ENCODE peak calls at places on chromosomes 7 and 10, in seven cellular contexts. C, O, K, B, N, M and E are unnamed samples.

GRCh38 chr10:79488303-79488702 is 24.0 kb upstream of the EIF5AL1 start:
- DNase-seq in C (no peak), O (no peak), K (peak; percentile 36), B (no peak), N (peak; percentile 93), M (no peak), E (no peak)

GRCh38 chr10:90560331-90560730 is 297.5 kb downstream of the HTR7 start:
- DNase-seq in C (no peak), O (no peak), K (no peak), B (no peak), N (no peak), M (no peak), E (no peak)

GRCh38 chr10:106615081-106615480 is 549.4 kb downstream of the SORCS1 start:
- DNase-seq in C (no peak), O (no peak), K (no peak), B (no peak), N (no peak), M (no peak), E (no peak)

GRCh38 chr10:47175181-47176080 is 124.6 kb upstream of the GDF10 start:
- DNase-seq in C (no peak), O (no peak), K (no peak), B (no peak), N (no peak), M (no peak), E (no peak)

GRCh38 chr7:26286157-26286556 is 5.5 kb upstream of the SNX10 start:
- DNase-seq in C (no peak), O (no peak), K (no peak), B (no peak), N (no peak), M (no peak), E (no peak)

GRCh38 chr7:1553513-1554210 is 2.3 kb downstream of the TMEM184A start:
- DNase-seq in C (peak; percentile 77), O (no peak), K (no peak), B (no peak), N (no peak), M (no peak), E (no peak)

GRCh38 chr10:25556457-25556856 is 377.6 kb upstream of the MYO3A start:
- DNase-seq in C (no peak), O (no peak), K (no peak), B (no peak), N (no peak), M (no peak), E (no peak)

GRCh38 chr7:114082934-114083647 is 164.3 kb upstream of the PPP1R3A start:
- DNase-seq in C (peak; percentile 81), O (no peak), K (no peak), B (peak; percentile 72), N (peak; percentile 72), M (no peak), E (no peak)

GRCh38 chr7:29035044-29035740 is 77.1 kb upstream of the TRIL start:
- DNase-seq in C (no peak), O (no peak), K (no peak), B (no peak), N (no peak), M (no peak), E (no peak)

GRCh38 chr7:135160098-135160857 is 10.2 kb downstream of the CYREN start:
- DNase-seq in C (no peak), O (no peak), K (no peak), B (no peak), N (no peak), M (no peak), E (no peak)

GRCh38 chr7:48048113-48048512 is 12.8 kb downstream of the C7orf57 start:
- DNase-seq in C (no peak), O (no peak), K (no peak), B (no peak), N (no peak), M (no peak), E (no peak)

GRCh38 chr10:108469940-108470339 is 1305.4 kb upstream of the SORCS1 start:
- DNase-seq in C (no peak), O (no peak), K (no peak), B (no peak), N (no peak), M (no peak), E (no peak)

GRCh38 chr7:158829021-158829341 is 328 bp downstream of the ESYT2 start:
- DNase-seq in C (no peak), O (no peak), K (peak; percentile 65), B (no peak), N (no peak), M (no peak), E (peak; percentile 30)

GRCh38 chr7:51327287-51327717 is 10.7 kb upstream of the COBL start:
- DNase-seq in C (no peak), O (no peak), K (no peak), B (no peak), N (no peak), M (no peak), E (no peak)

GRCh38 chr10:4307784-4308364 is 518.1 kb upstream of the AKR1E2 start:
- DNase-seq in C (no peak), O (no peak), K (no peak), B (no peak), N (no peak), M (no peak), E (peak; percentile 45)

GRCh38 chr10:97016728-97017473 is 168.9 kb downstream of the SLIT1 start:
- DNase-seq in C (no peak), O (no peak), K (no peak), B (no peak), N (no peak), M (peak; percentile 65), E (no peak)

GRCh38 chr10:15879058-15879457 is 18.8 kb upstream of the MINDY3 start:
- DNase-seq in C (no peak), O (no peak), K (no peak), B (no peak), N (no peak), M (no peak), E (no peak)

GRCh38 chr7:66138994-66139752 is 24.5 kb downstream of the CRCP start:
- DNase-seq in C (no peak), O (no peak), K (no peak), B (no peak), N (no peak), M (no peak), E (no peak)

GRCh38 chr7:88789480-88790064 is 6.0 kb downstream of the TEX47 start:
- DNase-seq in C (no peak), O (no peak), K (no peak), B (no peak), N (no peak), M (no peak), E (no peak)

GRCh38 chr7:16905300-16906044 is 23.7 kb upstream of the AGR3 start:
- DNase-seq in C (no peak), O (no peak), K (no peak), B (no peak), N (no peak), M (no peak), E (no peak)
- TF ChIP-seq POLR2AphosphoS5 in C (no peak), O (no peak), K (no peak), B (no peak), N (no peak), M (no peak), E (no peak)

GRCh38 chr10:130713105-130713504 is 576.9 kb downstream of the GLRX3 start:
- DNase-seq in C (no peak), O (no peak), K (no peak), B (no peak), N (no peak), M (no peak), E (no peak)

GRCh38 chr10:130709415-130709814 is 573.2 kb downstream of the GLRX3 start:
- DNase-seq in C (no peak), O (no peak), K (no peak), B (no peak), N (no peak), M (no peak), E (no peak)

GRCh38 chr10:130707389-130707979 is 571.3 kb downstream of the GLRX3 start:
- DNase-seq in C (no peak), O (no peak), K (no peak), B (no peak), N (no peak), M (no peak), E (no peak)

GRCh38 chr10:130711072-130711471 is 574.9 kb downstream of the GLRX3 start:
- DNase-seq in C (peak; percentile 58), O (no peak), K (no peak), B (no peak), N (no peak), M (no peak), E (no peak)

GRCh38 chr10:130708465-130708864 is 572.3 kb downstream of the GLRX3 start:
- DNase-seq in C (peak; percentile 56), O (no peak), K (no peak), B (no peak), N (no peak), M (no peak), E (no peak)
- H3K27ac ChIP-seq in C (no peak overlapping the region), O (no peak overlapping the region), K (no peak overlapping the region), B (no peak overlapping the region), N (no peak overlapping the region), M (no peak overlapping the region), E (no peak overlapping the region)

GRCh38 chr7:27737178-27737577 is 2.8 kb upstream of the TAX1BP1 start:
- DNase-seq in C (no peak), O (no peak), K (no peak), B (no peak), N (no peak), M (no peak), E (no peak)

GRCh38 chr7:27737591-27737990 is 2.4 kb upstream of the TAX1BP1 start:
- DNase-seq in C (no peak), O (no peak), K (no peak), B (no peak), N (no peak), M (no peak), E (no peak)

GRCh38 chr7:27739301-27739913 is 555 bp upstream of the TAX1BP1 start:
- DNase-seq in C (no peak), O (no peak), K (no peak), B (peak; percentile 75), N (no peak), M (no peak), E (no peak)

GRCh38 chr7:27739914-27740448 is at the start of gene TAX1BP1:
- DNase-seq in C (peak; percentile 98), O (peak; percentile 94), K (peak; percentile 96), B (peak; percentile 99), N (peak; percentile 98), M (peak; percentile 70), E (peak; percentile 96)

DNA sequence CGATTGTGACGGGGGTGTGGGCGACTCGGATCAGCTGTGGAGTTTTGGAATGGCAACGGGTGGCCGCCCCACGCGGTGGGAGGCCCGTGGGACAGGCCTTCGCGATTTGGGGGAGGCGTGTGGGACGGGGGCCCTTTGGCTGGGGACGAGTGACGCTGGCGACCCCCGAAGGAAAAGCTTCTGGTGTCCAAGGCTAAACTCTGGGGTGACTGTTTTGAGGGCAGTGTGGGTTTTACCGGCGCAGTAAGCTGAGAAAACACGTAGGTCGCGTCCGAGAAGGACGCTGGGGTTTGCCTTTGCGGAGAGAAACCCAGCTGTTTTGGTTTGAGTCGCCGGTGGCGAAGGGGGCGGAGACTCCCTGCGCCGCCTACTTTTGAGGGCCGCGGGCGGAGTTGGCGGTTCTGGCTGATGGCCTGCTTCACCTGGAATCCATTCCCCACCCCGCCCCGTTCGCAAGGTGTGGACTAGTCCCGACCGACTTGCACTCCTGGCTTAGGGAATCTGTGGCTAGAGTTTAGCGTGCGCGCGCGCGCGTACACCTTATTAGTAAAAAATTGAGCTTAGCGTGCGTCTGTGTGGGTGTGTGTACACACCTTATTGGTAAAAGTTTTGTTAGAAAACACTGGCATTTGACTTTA is 606 bp downstream of the TAX1BP1 start:
- DNase-seq in C (peak; percentile 95), O (peak; percentile 96), K (peak; percentile 97), B (peak; percentile 97), N (peak; percentile 91), M (peak; percentile 35), E (peak; percentile 97)
- TF ChIP-seq POLR2A in C (peak; percentile 28), O (no peak), K (no peak), B (no peak), N (peak; percentile 63), M (peak; percentile 74), E (peak; percentile 94)

GRCh38 chr7:81744389-81744788 is 25.5 kb downstream of the HGF start:
- DNase-seq in C (no peak), O (no peak), K (no peak), B (no peak), N (no peak), M (no peak), E (no peak)
- TF ChIP-seq POLR2AphosphoS5 in C (no peak), O (no peak), K (no peak), B (no peak), N (no peak), M (no peak), E (no peak)